ENCODE peak calls at places on chromosomes 7 and 10, in ten cellular contexts. A is MM.1S, L is GM23248, Y is PC-3, I is PC-9, G is GM23338, B is OCI-LY7, K is SK-N-SH, O is HCT116, C is Karpas-422. R is an unnamed sample. For H3K9me2, the result is how much of the 10 kb centered on the place peaks cover.

GRCh38 chr7:70419816-70420215 is 712.1 kb upstream of the GALNT17 start:
- DNase-seq in O (no peak), Y (no peak), I (no peak), G (no peak), K (peak), A (no peak), B (no peak), L (no peak), C (peak), R (no peak)

GRCh38 chr7:4845740-4846142 is 16.1 kb downstream of the PAPOLB start:
- DNase-seq in O (no peak), L (peak), I (no peak), A (no peak), C (no peak), K (peak), Y (no peak), B (no peak), G (peak), R (peak)

GRCh38 chr7:156612930-156613329 is 27.6 kb upstream of the RNF32 start:
- DNase-seq in Y (no peak), G (no peak), L (no peak), B (no peak), A (peak), O (no peak), I (no peak), K (no peak), C (no peak), R (no peak)

GRCh38 chr10:103199498-103199897 is 6.4 kb upstream of the NT5C2 start:
- DNase-seq in L (no peak), I (no peak), B (no peak), A (no peak), G (no peak), O (no peak), Y (no peak), K (no peak), C (no peak), R (no peak)

GRCh38 chr10:26737730-26738129 is 40.2 kb downstream of the PDSS1 start:
- DNase-seq in I (no peak), C (no peak), L (peak), Y (no peak), G (no peak), B (peak), O (no peak), A (peak), K (no peak), R (peak)

GRCh38 chr7:124276005-124276606 is 243.2 kb upstream of the TMEM229A start:
- DNase-seq in B (peak), K (peak), A (peak), L (no peak), C (peak), O (peak), Y (peak), I (no peak), G (peak), R (peak)

GRCh38 chr7:122217125-122217524 is 73.1 kb upstream of the AASS start:
- DNase-seq in Y (peak), K (no peak), C (no peak), A (no peak), L (peak), B (no peak), G (no peak), O (no peak), I (peak), R (no peak)

GRCh38 chr7:150858236-150859197 is 6.2 kb downstream of the AOC1 start:
- DNase-seq in B (no peak), G (no peak), Y (no peak), O (no peak), L (no peak), K (no peak), I (no peak), C (no peak), A (no peak), R (no peak)

GRCh38 chr10:105743343-105744056 is 1102.4 kb downstream of the SORCS3 start:
- DNase-seq in A (no peak), K (no peak), I (no peak), O (no peak), G (no peak), C (no peak), B (no peak), L (no peak), Y (no peak), R (no peak)

GRCh38 chr7:69067397-69067796 is 530.9 kb upstream of the AUTS2 start:
- DNase-seq in G (peak), O (no peak), L (peak), A (no peak), K (no peak), B (peak), Y (no peak), I (no peak), C (peak), R (peak)

GRCh38 chr7:138657854-138658386 is 43.2 kb downstream of the SVOPL start:
- DNase-seq in K (no peak), G (no peak), L (no peak), A (no peak), B (no peak), C (no peak), I (peak), Y (peak), O (no peak), R (no peak)

GRCh38 chr7:81767883-81768282 is 2.0 kb downstream of the HGF start:
- DNase-seq in G (no peak), A (no peak), L (peak), Y (no peak), B (no peak), K (no peak), O (no peak), I (no peak), C (no peak), R (no peak)

GRCh38 chr10:103125323-103126267 is 67.5 kb downstream of the NT5C2 start:
- DNase-seq in Y (no peak), B (no peak), I (no peak), O (no peak), L (no peak), C (no peak), A (no peak), G (no peak), K (no peak), R (no peak)

GRCh38 chr7:36651404-36651803 is 72.9 kb downstream of the AOAH start:
- DNase-seq in K (no peak), G (no peak), Y (peak), I (no peak), C (no peak), B (no peak), O (no peak), L (peak), A (no peak), R (peak)

GRCh38 chr7:83105948-83106347 is 56.7 kb downstream of the PCLO start:
- DNase-seq in G (peak), L (no peak), C (no peak), I (no peak), B (no peak), O (no peak), K (no peak), A (no peak), Y (no peak), R (no peak)

GRCh38 chr7:124688991-124689390 is 76.6 kb downstream of the GPR37 start:
- DNase-seq in G (no peak), Y (peak), K (no peak), I (no peak), L (peak), C (no peak), B (no peak), O (no peak), A (no peak), R (no peak)

GRCh38 chr7:22223841-22224240 is 133.1 kb downstream of the RAPGEF5 start:
- DNase-seq in A (no peak), G (no peak), L (no peak), K (no peak), Y (no peak), C (no peak), I (no peak), B (no peak), O (no peak), R (no peak)

GRCh38 chr10:21456160-21456559 is 69.3 kb downstream of the SKIDA1 start:
- DNase-seq in O (no peak), B (no peak), A (no peak), L (no peak), G (no peak), Y (no peak), C (no peak), I (no peak), K (no peak), R (no peak)
- H3K9me2 ChIP-seq in O (under half), B (under half), A (under half), L (under half), G (under half), Y (under half), C (under half), I (under half), K (under half), R (under half)

GRCh38 chr7:153590571-153590970 is 461.6 kb upstream of the DPP6 start:
- DNase-seq in K (no peak), O (no peak), L (no peak), A (no peak), G (no peak), I (no peak), Y (peak), C (no peak), B (no peak), R (no peak)
- H3K9me2 ChIP-seq in K (under half), O (under half), L (under half), A (under half), G (under half), I (under half), Y (under half), C (under half), B (under half), R (under half)

GRCh38 chr10:600234-600633 is 89.2 kb downstream of the DIP2C start:
- DNase-seq in O (no peak), C (no peak), L (peak), A (no peak), Y (no peak), B (no peak), I (no peak), G (no peak), K (no peak), R (no peak)
- H3K9me2 ChIP-seq in O (under half), C (under half), L (under half), A (under half), Y (under half), B (under half), I (under half), G (under half), K (under half), R (under half)

GRCh38 chr10:30041394-30042105 is 17.8 kb downstream of the JCAD start:
- DNase-seq in L (no peak), B (no peak), Y (no peak), C (no peak), G (no peak), A (no peak), K (no peak), I (no peak), O (no peak), R (no peak)

GRCh38 chr10:30039988-30040387 is 19.4 kb downstream of the JCAD start:
- DNase-seq in K (no peak), G (no peak), B (no peak), C (no peak), Y (no peak), A (no peak), O (no peak), L (no peak), I (no peak), R (no peak)

GRCh38 chr10:30039567-30039966 is 19.8 kb downstream of the JCAD start:
- DNase-seq in C (no peak), Y (no peak), L (no peak), K (peak), I (no peak), B (no peak), O (no peak), G (no peak), A (no peak), R (no peak)

GRCh38 chr10:30038961-30039536 is 20.3 kb downstream of the JCAD start:
- DNase-seq in C (no peak), L (no peak), K (no peak), Y (no peak), O (no peak), B (no peak), G (no peak), I (no peak), A (no peak), R (no peak)

GRCh38 chr10:30040597-30040996 is 18.8 kb downstream of the JCAD start:
- DNase-seq in L (no peak), Y (no peak), G (no peak), A (no peak), K (no peak), I (no peak), C (no peak), O (no peak), B (no peak), R (no peak)
- H3K9me2 ChIP-seq in L (under half), Y (under half), G (under half), A (under half), K (under half), I (under half), C (under half), O (under half), B (under half), R (under half)

GRCh38 chr10:90722832-90723231 is 135.0 kb downstream of the HTR7 start:
- DNase-seq in K (no peak), C (no peak), I (no peak), L (no peak), B (no peak), A (no peak), Y (no peak), G (no peak), O (no peak), R (no peak)
- H3K9me2 ChIP-seq in K (under half), C (under half), I (under half), L (under half), B (under half), A (under half), Y (under half), G (under half), O (under half), R (under half)